ENCODE peak calls at places on chromosomes 12 and 14, in ten cellular contexts. K, A, S, Q, D, L, X, G, I and W are unnamed samples.
A peak's percentile ranks its signal among the peaks of the same experiment; 100 is the strongest.

GRCh38 chr12:127810026-127810425 is 456.9 kb upstream of the TMEM132C start:
- DNase-seq in K (no peak), A (no peak), S (no peak), Q (peak; percentile 11), D (no peak), L (peak; percentile 99), X (no peak), G (no peak), I (no peak), W (no peak)

GRCh38 chr12:89134213-89134770 is 218.0 kb downstream of the DUSP6 start:
- DNase-seq in K (no peak), A (no peak), S (no peak), Q (no peak), D (no peak), L (no peak), X (no peak), G (no peak), I (no peak), W (no peak)

GRCh38 chr12:18296201-18296908 is 35.0 kb downstream of the PIK3C2G start:
- DNase-seq in K (no peak), A (no peak), S (no peak), Q (peak; percentile 21), D (no peak), L (no peak), X (no peak), G (no peak), I (no peak), W (no peak)

GRCh38 chr14:35631071-35631805 is 97.3 kb downstream of the INSM2 start:
- DNase-seq in K (no peak), A (no peak), S (no peak), Q (peak; percentile 4), D (no peak), L (no peak), X (no peak), G (no peak), I (no peak), W (no peak)

GRCh38 chr14:93332032-93332852 is 594 bp downstream of the BTBD7 start:
- DNase-seq in K (peak; percentile 20), A (peak; percentile 51), S (peak; percentile 55), Q (peak; percentile 23), D (peak; percentile 74), L (peak; percentile 25), X (peak; percentile 9), G (peak; percentile 39), I (no peak), W (peak; percentile 75)

GRCh38 chr14:30998100-30998706 is 27.2 kb upstream of the AP4S1 start:
- DNase-seq in K (no peak), A (no peak), S (no peak), Q (no peak), D (no peak), L (no peak), X (no peak), G (no peak), I (no peak), W (no peak)

GRCh38 chr12:46160081-46160980 is 108.5 kb downstream of the SLC38A1 start:
- DNase-seq in K (no peak), A (no peak), S (no peak), Q (no peak), D (no peak), L (peak; percentile 93), X (no peak), G (peak; percentile 93), I (no peak), W (no peak)

GRCh38 chr12:85639834-85640233 is 196.4 kb downstream of the RASSF9 start:
- DNase-seq in K (no peak), A (no peak), S (no peak), Q (peak; percentile 43), D (no peak), L (no peak), X (no peak), G (no peak), I (no peak), W (no peak)

GRCh38 chr14:104436741-104437701 is 142.5 kb upstream of the C14orf180 start:
- DNase-seq in K (no peak), A (no peak), S (no peak), Q (no peak), D (no peak), L (no peak), X (no peak), G (no peak), I (no peak), W (peak; percentile 69)

GRCh38 chr12:72075891-72076557 is 137.4 kb downstream of the TPH2 start:
- DNase-seq in K (no peak), A (no peak), S (no peak), Q (no peak), D (no peak), L (no peak), X (no peak), G (no peak), I (no peak), W (no peak)

GRCh38 chr12:68971404-68971803 is 38.4 kb upstream of the CPM start:
- DNase-seq in K (no peak), A (no peak), S (no peak), Q (peak; percentile 81), D (no peak), L (peak; percentile 77), X (no peak), G (no peak), I (no peak), W (no peak)

GRCh38 chr12:6967548-6968100 is 2.8 kb downstream of the PHB2 start:
- DNase-seq in K (no peak), A (no peak), S (no peak), Q (no peak), D (no peak), L (no peak), X (no peak), G (no peak), I (no peak), W (no peak)

GRCh38 chr14:99586761-99587462 is 17.1 kb downstream of the CCDC85C start:
- DNase-seq in K (no peak), A (no peak), S (no peak), Q (no peak), D (no peak), L (no peak), X (no peak), G (no peak), I (no peak), W (no peak)

GRCh38 chr12:122835693-122836026 is 403 bp downstream of the HIP1R start:
- DNase-seq in K (no peak), A (peak; percentile 48), S (no peak), Q (no peak), D (peak; percentile 45), L (no peak), X (no peak), G (peak; percentile 42), I (no peak), W (no peak)

GRCh38 chr12:58204086-58204485 is 262.7 kb downstream of the ATP23 start:
- DNase-seq in K (no peak), A (no peak), S (no peak), Q (no peak), D (no peak), L (peak; percentile 2), X (no peak), G (no peak), I (no peak), W (no peak)

GRCh38 chr14:31059152-31059924 is 33.2 kb upstream of the STRN3 start:
- DNase-seq in K (no peak), A (no peak), S (no peak), Q (peak; percentile 80), D (no peak), L (peak; percentile 93), X (no peak), G (no peak), I (no peak), W (no peak)

GRCh38 chr14:21070083-21070609 is at the start of gene ARHGEF40:
- DNase-seq in K (no peak), A (no peak), S (peak; percentile 84), Q (peak; percentile 40), D (peak; percentile 59), L (peak; percentile 27), X (no peak), G (peak; percentile 30), I (no peak), W (no peak)

GRCh38 chr14:57487771-57488170 is 5.9 kb downstream of the CCDC198 start:
- DNase-seq in K (no peak), A (no peak), S (no peak), Q (peak; percentile 11), D (no peak), L (peak; percentile 62), X (no peak), G (no peak), I (no peak), W (no peak)

GRCh38 chr12:91343010-91343409 is 160.4 kb upstream of the DCN start:
- DNase-seq in K (no peak), A (no peak), S (no peak), Q (no peak), D (no peak), L (no peak), X (no peak), G (no peak), I (no peak), W (no peak)

GRCh38 chr12:117387832-117388231 is 26.4 kb upstream of the NOS1 start:
- DNase-seq in K (no peak), A (no peak), S (no peak), Q (no peak), D (no peak), L (no peak), X (no peak), G (no peak), I (no peak), W (no peak)

GRCh38 chr14:25698111-25698510 is 648.2 kb upstream of the STXBP6 start:
- DNase-seq in K (no peak), A (no peak), S (no peak), Q (no peak), D (no peak), L (no peak), X (no peak), G (no peak), I (no peak), W (no peak)

GRCh38 chr12:112188130-112188830 is 62.9 kb downstream of the TRAFD1 start:
- DNase-seq in K (no peak), A (no peak), S (no peak), Q (no peak), D (no peak), L (no peak), X (no peak), G (no peak), I (no peak), W (no peak)